ENCODE peak calls at places on chromosomes 6 and 20, in nine cellular contexts. W, N, L, C, M, Q, T, V and S are unnamed samples. For H3K4me1 and H3K27me3, the result is how much of the 10 kb centered on the place peaks cover.

GRCh38 chr6:105400501-105400900 is 2.4 kb downstream of the PREP start:
- DNase-seq in M (no peak), W (no peak), Q (no peak), L (no peak), V (peak), T (no peak), C (no peak), N (no peak), S (no peak)

GRCh38 chr6:40852667-40853383 is 186.2 kb downstream of the UNC5CL start:
- DNase-seq in T (no peak), W (no peak), V (peak), M (no peak), L (no peak), Q (no peak), N (no peak), C (peak), S (no peak)

GRCh38 chr20:36315545-36316351 is 9.6 kb downstream of the DLGAP4 start:
- DNase-seq in W (no peak), M (no peak), T (peak), Q (no peak), N (peak), L (no peak), V (no peak), C (no peak), S (no peak)

GRCh38 chr6:34157236-34157830 is 11.4 kb upstream of the GRM4 start:
- DNase-seq in L (no peak), Q (no peak), T (peak), C (no peak), V (no peak), M (no peak), W (no peak), N (peak), S (no peak)

GRCh38 chr6:50929323-50929722 is 110.7 kb downstream of the TFAP2B start:
- DNase-seq in M (no peak), L (no peak), V (no peak), W (no peak), T (no peak), Q (no peak), C (no peak), N (no peak), S (no peak)

GRCh38 chr20:48416002-48416401 is 411.8 kb downstream of the PREX1 start:
- DNase-seq in T (no peak), L (no peak), M (no peak), Q (no peak), C (no peak), W (no peak), N (no peak), V (no peak), S (no peak)

GRCh38 chr20:24957326-24957996 is 8.4 kb downstream of the CST7 start:
- DNase-seq in L (no peak), C (no peak), W (no peak), N (peak), Q (no peak), T (peak), V (no peak), M (no peak), S (no peak)

GRCh38 chr20:37318046-37318445 is 27.9 kb upstream of the SRC start:
- DNase-seq in W (peak), V (no peak), L (no peak), Q (no peak), C (no peak), M (no peak), T (peak), N (no peak), S (no peak)

GRCh38 chr20:36645998-36646397 is at the start of gene SLA2:
- DNase-seq in W (no peak), L (no peak), C (no peak), T (no peak), M (peak), V (no peak), Q (no peak), N (no peak), S (no peak)

GRCh38 chr20:32387262-32387661 is 29.1 kb downstream of the ASXL1 start:
- DNase-seq in C (no peak), Q (peak), M (peak), W (no peak), N (no peak), L (no peak), V (no peak), T (no peak), S (no peak)

GRCh38 chr20:1920826-1921225 is 25.6 kb downstream of the SIRPA start:
- DNase-seq in T (no peak), W (no peak), V (no peak), L (no peak), C (no peak), Q (no peak), M (no peak), N (no peak), S (no peak)

GRCh38 chr6:97186416-97186999 is 96.5 kb downstream of the MMS22L start:
- DNase-seq in Q (peak), M (peak), T (no peak), C (peak), N (no peak), L (no peak), W (peak), V (peak), S (peak)

GRCh38 chr6:63663147-63663877 is 27.7 kb downstream of the PHF3 start:
- DNase-seq in N (no peak), C (peak), L (no peak), T (no peak), W (no peak), Q (peak), M (no peak), V (peak), S (no peak)

GRCh38 chr6:63493557-63493956 is 78.7 kb upstream of the LOC128125822 start:
- DNase-seq in V (no peak), L (no peak), M (no peak), C (no peak), Q (no peak), N (no peak), T (no peak), W (no peak), S (no peak)

GRCh38 chr6:16802071-16802470 is 40.8 kb upstream of the ATXN1 start:
- DNase-seq in N (no peak), L (no peak), M (no peak), T (no peak), V (peak), Q (peak), W (no peak), C (no peak), S (no peak)

GRCh38 chr6:126888727-126889725 is 229.4 kb upstream of the RSPO3 start:
- DNase-seq in M (no peak), T (no peak), C (no peak), Q (no peak), V (no peak), N (no peak), L (no peak), W (no peak), S (no peak)

GRCh38 chr6:148415511-148416286 is 73.1 kb downstream of the SASH1 start:
- DNase-seq in M (no peak), V (no peak), L (no peak), T (no peak), N (no peak), C (no peak), W (no peak), Q (no peak), S (no peak)

DNA sequence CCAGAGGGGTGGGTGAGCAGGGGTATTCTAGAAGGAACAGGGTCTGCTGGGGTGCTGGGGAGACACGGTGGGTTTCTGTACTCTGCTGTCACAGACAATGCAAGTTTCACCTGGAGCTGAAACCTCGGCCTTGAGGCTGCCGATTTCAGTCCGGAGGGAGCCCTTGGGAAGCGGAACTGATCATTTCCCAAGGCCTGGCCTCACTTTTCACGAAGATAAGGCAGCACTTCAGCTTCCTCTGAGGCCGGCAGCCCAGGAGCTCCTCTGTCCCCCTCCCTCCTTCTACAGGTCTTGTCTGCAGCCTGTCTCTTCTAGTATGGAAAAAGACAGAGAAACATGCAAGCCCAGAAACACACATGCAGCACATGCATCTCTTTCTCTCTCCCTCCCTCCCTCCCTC is 242.1 kb downstream of the CDC5L start:
- DNase-seq in L (no peak), V (peak), N (no peak), M (no peak), W (no peak), Q (no peak), C (no peak), T (no peak), S (peak)
- H3K27ac ChIP-seq in L (no peak), V (no peak), N (no peak), M (no peak), W (no peak), Q (no peak), C (no peak), T (no peak), S (no peak)

GRCh38 chr6:75458895-75459294 is 34.7 kb downstream of the FILIP1 start:
- DNase-seq in T (no peak), N (peak), M (no peak), L (no peak), C (peak), Q (no peak), V (peak), W (no peak), S (no peak)
- H3K4me1 ChIP-seq in T (under half), N (under half), M (under half), L (under half), C (under half), Q (under half), V (under half), W (under half), S (under half)

DNA sequence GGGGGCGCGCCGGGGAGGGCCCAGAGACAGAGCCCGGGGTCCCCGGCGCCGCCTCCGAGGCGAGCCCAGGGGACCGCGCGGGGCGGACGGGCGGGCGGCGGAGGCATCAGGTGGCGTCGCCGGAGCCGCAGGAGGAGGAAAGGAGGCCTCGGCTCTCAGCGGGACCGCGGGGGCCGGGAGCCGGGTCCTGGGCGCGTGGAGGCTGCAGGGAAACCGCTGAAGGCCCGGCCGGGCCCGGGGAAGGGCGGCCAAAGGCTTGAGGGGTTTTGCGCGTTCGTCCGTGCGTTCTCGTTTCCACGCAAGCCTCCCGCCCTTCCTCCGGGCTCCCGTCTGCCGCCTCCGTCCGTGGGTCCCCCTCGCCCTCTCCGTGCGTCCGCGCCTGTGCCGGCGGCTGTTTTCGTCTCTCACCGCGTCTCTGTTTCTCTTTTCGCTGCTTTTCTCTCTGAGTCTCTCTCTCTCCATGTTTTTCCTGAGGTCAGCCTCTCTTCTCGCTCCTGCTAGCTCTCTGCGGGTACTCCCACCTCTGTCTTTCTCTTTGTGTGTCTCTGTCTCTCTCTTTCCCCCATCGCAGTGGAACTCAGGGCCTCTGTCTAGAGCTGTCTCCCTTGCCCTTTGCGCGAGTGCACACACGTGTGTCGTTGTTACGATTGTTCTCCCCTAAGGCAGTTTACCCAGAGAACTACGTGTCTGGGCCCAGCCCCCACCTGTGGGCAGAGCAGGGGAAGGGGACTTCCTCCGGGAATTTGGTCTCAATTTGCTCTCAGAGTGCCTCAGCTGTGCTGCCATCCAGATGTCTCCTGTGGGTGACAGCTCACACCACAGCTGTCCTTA is 2.1 kb downstream of the IRF4 start:
- DNase-seq in C (no peak), T (no peak), L (no peak), N (no peak), Q (no peak), M (no peak), V (no peak), W (no peak), S (no peak)
- H3K27me3 ChIP-seq in C (half or more), T (half or more), L (under half), N (under half), Q (half or more), M (under half), V (half or more), W (under half), S (under half)

DNA sequence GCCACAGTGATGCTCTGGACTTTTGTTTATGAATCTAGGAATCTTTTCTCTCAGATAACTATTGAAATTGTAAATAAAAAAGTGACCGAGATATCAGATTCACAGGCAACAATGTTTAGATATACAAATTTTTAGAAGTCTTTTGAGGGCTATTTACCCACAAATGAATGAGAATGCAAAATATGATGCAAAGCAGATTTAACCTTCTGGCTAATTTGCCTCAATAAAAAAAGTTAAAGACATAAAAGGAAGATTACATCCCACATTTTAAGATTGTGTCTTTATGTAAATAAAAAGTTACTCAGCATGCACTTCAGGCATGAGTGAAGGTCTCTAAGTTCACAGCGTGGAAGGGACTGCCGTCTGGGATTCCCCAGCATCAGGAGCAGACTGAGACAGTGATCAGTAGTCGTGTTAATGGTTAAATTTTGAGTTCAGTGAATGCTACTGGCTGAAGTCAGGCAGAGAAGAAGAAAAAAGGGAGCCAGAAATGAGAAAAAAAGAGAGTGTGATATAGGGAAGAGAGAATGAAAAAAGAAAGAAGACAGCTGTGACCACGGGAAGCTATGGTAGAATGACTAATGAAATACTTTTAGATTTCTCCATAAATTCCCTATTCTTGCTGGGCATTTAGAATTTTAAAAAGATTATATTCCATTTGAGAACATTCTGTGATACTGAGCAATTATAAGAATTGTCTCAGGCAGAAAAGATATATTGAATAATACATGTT is 93.6 kb downstream of the MYB start:
- DNase-seq in N (no peak), Q (peak), C (no peak), M (no peak), W (no peak), V (no peak), T (no peak), L (no peak), S (no peak)
- H3K27ac ChIP-seq in N (no peak), Q (no peak), C (no peak), M (no peak), W (no peak), V (no peak), T (no peak), L (no peak), S (no peak)

GRCh38 chr6:85942844-85943243 is 300.2 kb upstream of the SYNCRIP start:
- DNase-seq in W (no peak), T (no peak), Q (no peak), N (no peak), V (no peak), L (no peak), C (no peak), M (no peak), S (no peak)
- H3K4me1 ChIP-seq in W (under half), T (under half), Q (under half), N (under half), V (under half), L (under half), C (under half), M (under half), S (under half)

DNA sequence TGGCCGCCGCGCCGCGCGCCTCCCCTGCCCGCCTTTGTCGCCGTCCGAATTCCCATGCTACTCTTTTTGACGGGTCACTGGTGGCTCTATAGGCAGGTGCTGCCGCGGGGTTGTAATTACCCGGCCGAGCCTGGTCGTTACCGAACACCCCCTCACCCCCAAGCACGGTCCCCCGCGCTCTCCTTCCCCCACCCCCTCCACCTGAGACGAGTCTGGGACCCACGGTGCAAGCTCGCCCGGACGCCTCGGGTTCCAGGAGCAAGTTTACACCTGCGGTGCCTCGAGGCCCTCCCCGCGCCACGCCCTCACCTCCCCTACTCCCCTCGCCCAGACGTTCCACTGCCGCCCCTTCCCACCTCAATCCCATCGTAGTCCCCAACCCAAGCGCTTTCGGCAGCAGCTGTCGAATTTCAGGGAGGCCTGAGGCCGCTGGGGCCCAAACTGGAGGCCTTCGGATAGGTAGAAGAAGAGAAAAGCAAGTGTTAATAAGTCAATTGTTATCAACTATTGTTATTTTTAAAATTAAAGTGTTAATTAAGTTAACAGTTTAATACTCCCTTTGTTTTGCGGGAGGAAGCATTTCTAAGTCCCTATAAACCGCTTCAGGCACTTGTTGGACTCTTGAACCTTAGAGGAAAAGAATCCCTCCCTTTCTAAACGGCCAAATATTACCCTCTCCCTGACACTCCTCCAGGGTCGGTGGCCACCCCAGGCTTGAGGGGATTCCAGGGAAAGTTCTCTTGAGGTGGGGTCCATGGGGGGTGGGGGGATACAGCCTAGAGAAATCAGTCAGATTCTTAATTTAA is 4.2 kb downstream of the NR2E1 start:
- DNase-seq in V (no peak), N (no peak), C (no peak), M (no peak), L (no peak), T (no peak), W (no peak), Q (no peak), S (no peak)
- H3K27me3 ChIP-seq in V (half or more), N (half or more), C (half or more), M (half or more), L (under half), T (half or more), W (under half), Q (half or more), S (under half)

DNA sequence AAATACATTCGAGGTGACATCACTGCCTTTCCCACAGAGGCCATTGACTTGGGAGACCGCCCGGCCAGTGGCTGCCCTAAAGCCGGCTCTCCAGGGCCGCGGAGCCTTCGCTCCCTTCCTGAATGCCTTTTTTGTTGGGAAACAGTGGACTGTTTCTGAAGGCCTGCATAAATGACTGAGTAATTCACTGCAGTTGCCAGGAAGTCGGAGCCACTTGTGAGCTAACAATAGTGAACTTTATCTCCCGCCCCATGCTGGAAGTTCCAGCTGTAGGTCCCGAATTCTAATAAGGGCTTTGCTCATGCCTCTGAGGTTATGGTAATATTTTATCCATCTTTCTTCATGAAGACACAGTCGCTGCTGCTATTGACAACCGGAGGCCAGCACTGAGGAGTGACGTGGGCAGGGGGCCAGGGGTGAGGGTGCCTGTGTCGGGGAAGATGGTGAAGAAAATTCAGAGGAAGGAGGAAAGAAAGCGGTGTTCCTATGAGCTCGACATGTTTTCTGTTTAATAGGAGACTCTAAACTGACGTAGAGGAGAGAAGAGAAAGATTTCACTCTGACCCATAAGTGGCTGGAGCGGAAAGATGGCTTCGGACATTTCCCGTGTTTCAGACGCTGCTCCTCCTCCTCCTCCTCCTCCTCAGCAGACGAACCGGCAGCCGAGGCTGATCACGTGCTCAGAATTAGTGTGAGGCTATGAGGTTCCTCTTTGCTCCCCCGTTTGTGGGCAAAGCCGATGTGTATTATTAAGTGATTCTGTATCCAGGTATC is 671.2 kb downstream of the QKI start:
- DNase-seq in L (no peak), C (no peak), Q (peak), N (peak), M (no peak), V (peak), T (no peak), W (peak), S (no peak)
- H3K27ac ChIP-seq in L (no peak), C (no peak), Q (peak), N (peak), M (no peak), V (no peak), T (no peak), W (peak), S (no peak)